ENCODE peak calls at places on chromosomes 2 and 18, in five cellular contexts. Y is psoas muscle, S is pancreas, W is mammary epithelial cell, G is choroid plexus epithelial cell. K is an unnamed sample.

GRCh38 chr2:86194751-86195054 is 559 bp downstream of the IMMT start:
- DNase-seq in Y (no peak), S (no peak), W (no peak), G (no peak), K (no peak)

GRCh38 chr18:57353940-57354461 is 1.6 kb downstream of the ST8SIA3 start:
- DNase-seq in Y (no peak), S (peak), W (peak), G (peak), K (no peak)

GRCh38 chr18:61502472-61502871 is 169.2 kb downstream of the CDH20 start:
- DNase-seq in Y (no peak), S (no peak), W (peak), G (peak), K (peak)

GRCh38 chr2:82735336-82735735 is 1723.7 kb downstream of the SUCLG1 start:
- DNase-seq in Y (no peak), S (no peak), W (no peak), G (no peak), K (no peak)

GRCh38 chr2:186569906-186570305 is 19.9 kb upstream of the ITGAV start:
- DNase-seq in Y (no peak), S (no peak), W (no peak), G (peak), K (peak)

GRCh38 chr2:153388246-153388645 is 90.3 kb downstream of the RPRM start:
- DNase-seq in Y (no peak), S (no peak), W (peak), G (peak), K (peak)

GRCh38 chr2:156343940-156344301 is 11.4 kb upstream of the NR4A2 start:
- DNase-seq in Y (no peak), S (no peak), W (no peak), G (no peak), K (no peak)

GRCh38 chr2:624096-624495 is 53.1 kb downstream of the TMEM18 start:
- DNase-seq in Y (no peak), S (no peak), W (no peak), G (no peak), K (no peak)

GRCh38 chr2:231489990-231490389 is 25.7 kb upstream of the NCL start:
- DNase-seq in Y (no peak), S (no peak), W (no peak), G (peak), K (no peak)

GRCh38 chr18:3472681-3473544 is 22.9 kb downstream of the TGIF1 start:
- DNase-seq in Y (no peak), S (no peak), W (no peak), G (no peak), K (no peak)

GRCh38 chr2:230184727-230185578 is 34.8 kb downstream of the SP110 start:
- DNase-seq in Y (no peak), S (no peak), W (no peak), G (peak), K (no peak)

GRCh38 chr2:227407601-227408089 is 19.9 kb upstream of the SCYGR1 start:
- DNase-seq in Y (peak), S (peak), W (peak), G (peak), K (no peak)

GRCh38 chr2:1283020-1283801 is 130.1 kb upstream of the TPO start:
- DNase-seq in Y (no peak), S (no peak), W (no peak), G (no peak), K (no peak)

GRCh38 chr2:216774180-216774579 is 78.8 kb upstream of the IGFBP5 start:
- DNase-seq in Y (no peak), S (no peak), W (no peak), G (no peak), K (no peak)

GRCh38 chr2:100527420-100528015 is 35.3 kb upstream of the PDCL3 start:
- DNase-seq in Y (no peak), S (no peak), W (no peak), G (no peak), K (no peak)

GRCh38 chr2:165874445-165875039 is 79.0 kb downstream of the TTC21B start:
- DNase-seq in Y (no peak), S (no peak), W (peak), G (peak), K (peak)

GRCh38 chr18:3453540-3454364 is 3.8 kb downstream of the TGIF1 start:
- DNase-seq in Y (peak), S (peak), W (peak), G (peak), K (no peak)

GRCh38 chr18:286515-287310 is 18.9 kb upstream of the THOC1 start:
- DNase-seq in Y (no peak), S (no peak), W (no peak), G (peak), K (no peak)

GRCh38 chr18:36382854-36383253 is 85.3 kb downstream of the FHOD3 start:
- DNase-seq in Y (no peak), S (no peak), W (no peak), G (no peak), K (no peak)

GRCh38 chr2:201966691-201967388 is 66.8 kb upstream of the FZD7 start:
- DNase-seq in Y (no peak), S (no peak), W (no peak), G (no peak), K (no peak)

GRCh38 chr2:39535606-39536185 is 98.6 kb upstream of the MAP4K3 start:
- DNase-seq in Y (no peak), S (no peak), W (no peak), G (no peak), K (no peak)

GRCh38 chr18:77993188-77993981 is 743.7 kb downstream of the GALR1 start:
- DNase-seq in Y (no peak), S (no peak), W (no peak), G (no peak), K (no peak)

GRCh38 chr2:105090091-105090490 is 52.2 kb downstream of the MRPS9 start:
- DNase-seq in Y (no peak), S (no peak), W (no peak), G (no peak), K (no peak)

GRCh38 chr2:10501521-10501961 is 53.4 kb upstream of the ODC1 start:
- DNase-seq in Y (no peak), S (peak), W (no peak), G (no peak), K (no peak)

GRCh38 chr18:25350561-25351201 is 1.3 kb downstream of the ZNF521 start:
- DNase-seq in Y (peak), S (no peak), W (peak), G (peak), K (no peak)

GRCh38 chr2:104864280-104864599 is 10.3 kb downstream of the POU3F3 start:
- DNase-seq in Y (no peak), S (no peak), W (no peak), G (no peak), K (no peak)

GRCh38 chr2:3379647-3380534 is at the start of gene TRAPPC12:
- DNase-seq in Y (peak), S (peak), W (peak), G (peak), K (no peak)

GRCh38 chr2:239934571-239935171 is 90.5 kb downstream of the NDUFA10 start:
- DNase-seq in Y (peak), S (peak), W (no peak), G (peak), K (no peak)

GRCh38 chr18:45619062-45619825 is 4.0 kb downstream of the SLC14A2 start:
- DNase-seq in Y (peak), S (no peak), W (no peak), G (no peak), K (no peak)

GRCh38 chr2:133765693-133766092 is 197.4 kb upstream of the NCKAP5 start:
- DNase-seq in Y (no peak), S (no peak), W (no peak), G (peak), K (no peak)

GRCh38 chr2:85579266-85579935 is 2.0 kb downstream of the VAMP8 start:
- DNase-seq in Y (no peak), S (no peak), W (no peak), G (no peak), K (no peak)

GRCh38 chr18:50836521-50836957 is 16.7 kb upstream of the MRO start:
- DNase-seq in Y (no peak), S (no peak), W (peak), G (peak), K (peak)

GRCh38 chr2:16862474-16862873 is 196.8 kb upstream of the CYRIA start:
- DNase-seq in Y (no peak), S (no peak), W (no peak), G (no peak), K (no peak)
- TF ChIP-seq CTCF in Y (no peak), S (no peak), W (no peak), G (no peak), K (no peak)

GRCh38 chr2:210195066-210195852 is 24.1 kb upstream of the KANSL1L start:
- DNase-seq in Y (no peak), S (no peak), W (no peak), G (peak), K (no peak)
- H3K4me3 ChIP-seq in Y (peak), S (peak), W (no peak), G (peak), K (peak)

DNA sequence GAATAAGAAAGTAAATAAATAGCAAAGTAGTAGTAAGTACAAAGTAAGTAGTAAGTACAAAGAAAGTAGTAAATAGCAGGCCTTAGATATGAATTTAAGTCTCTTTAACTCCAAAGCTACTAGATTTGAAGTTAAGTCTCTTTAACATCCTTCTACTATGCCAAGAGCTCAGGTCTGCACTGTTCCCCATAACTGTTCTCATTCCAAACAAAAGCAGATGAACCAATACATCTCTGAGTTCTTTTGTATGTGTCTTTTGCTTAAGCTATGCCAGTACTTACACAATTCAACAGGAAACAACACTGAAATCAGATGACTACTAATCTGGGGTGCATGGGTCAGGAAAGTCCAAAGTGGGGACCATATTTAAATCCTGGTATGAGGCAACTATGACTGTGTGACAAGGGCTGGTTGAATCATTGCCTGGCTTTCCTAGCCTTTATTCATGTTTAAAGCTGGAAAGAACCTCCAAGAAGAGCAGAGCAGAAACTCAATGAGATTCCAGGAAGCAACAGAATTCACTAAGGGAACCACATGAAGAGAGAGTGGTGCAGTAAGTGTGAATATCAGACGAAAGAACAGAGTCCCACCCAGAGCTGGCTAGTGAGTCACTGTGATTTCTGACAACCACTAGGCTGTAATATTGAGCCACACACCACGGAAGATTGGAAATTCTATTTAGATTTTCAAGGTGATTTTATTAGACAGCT is 51.0 kb upstream of the CYP26B1 start:
- DNase-seq in Y (no peak), S (no peak), W (peak), G (peak), K (peak)
- TF ChIP-seq CTCF in Y (no peak), S (no peak), W (peak), G (peak), K (peak)

GRCh38 chr18:62616331-62616805 is 93.5 kb downstream of the ZCCHC2 start:
- DNase-seq in Y (peak), S (no peak), W (no peak), G (peak), K (no peak)
- H3K4me3 ChIP-seq in Y (no peak), S (no peak), W (no peak), G (no peak), K (no peak)

DNA sequence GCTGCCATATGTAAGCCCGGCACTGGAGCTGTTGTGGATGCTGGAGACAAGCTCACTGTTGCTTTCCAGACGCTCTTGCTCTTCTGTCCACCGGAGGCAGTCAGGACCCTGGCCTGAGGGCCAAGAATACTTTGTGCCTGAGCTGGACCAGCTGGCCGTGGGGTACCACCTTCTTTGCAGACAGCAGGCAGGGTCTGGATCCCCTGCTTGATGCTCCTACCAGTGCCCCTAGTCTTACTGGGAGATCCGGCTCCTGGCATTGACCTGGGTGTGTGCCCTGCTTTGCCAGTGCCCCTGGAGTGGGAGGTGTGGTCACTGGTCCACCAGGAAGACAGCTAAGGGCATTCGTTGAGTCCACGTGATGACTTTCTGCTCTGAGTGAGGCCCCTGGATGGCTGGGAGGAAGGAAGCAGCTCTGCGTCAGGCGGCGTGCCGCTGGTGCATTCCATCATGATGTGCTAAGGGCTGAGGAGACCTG is 59.3 kb downstream of the LRRFIP1 start:
- DNase-seq in Y (no peak), S (no peak), W (no peak), G (peak), K (no peak)
- TF ChIP-seq CTCF in Y (no peak), S (no peak), W (no peak), G (peak), K (peak)

GRCh38 chr2:128314026-128314347 is 4.7 kb downstream of the HS6ST1 start:
- DNase-seq in Y (no peak), S (no peak), W (no peak), G (no peak), K (no peak)

GRCh38 chr2:128315829-128316776 is 2.6 kb downstream of the HS6ST1 start:
- DNase-seq in Y (peak), S (peak), W (no peak), G (peak), K (no peak)

GRCh38 chr2:128314348-128315121 is 4.1 kb downstream of the HS6ST1 start:
- DNase-seq in Y (no peak), S (peak), W (no peak), G (no peak), K (no peak)

GRCh38 chr2:128316777-128317185 is 1.9 kb downstream of the HS6ST1 start:
- DNase-seq in Y (no peak), S (peak), W (peak), G (no peak), K (no peak)

GRCh38 chr2:128315122-128315828 is 3.4 kb downstream of the HS6ST1 start:
- DNase-seq in Y (no peak), S (peak), W (no peak), G (no peak), K (no peak)
- H3K4me3 ChIP-seq in Y (peak), S (peak), W (no peak), G (peak), K (no peak)

DNA sequence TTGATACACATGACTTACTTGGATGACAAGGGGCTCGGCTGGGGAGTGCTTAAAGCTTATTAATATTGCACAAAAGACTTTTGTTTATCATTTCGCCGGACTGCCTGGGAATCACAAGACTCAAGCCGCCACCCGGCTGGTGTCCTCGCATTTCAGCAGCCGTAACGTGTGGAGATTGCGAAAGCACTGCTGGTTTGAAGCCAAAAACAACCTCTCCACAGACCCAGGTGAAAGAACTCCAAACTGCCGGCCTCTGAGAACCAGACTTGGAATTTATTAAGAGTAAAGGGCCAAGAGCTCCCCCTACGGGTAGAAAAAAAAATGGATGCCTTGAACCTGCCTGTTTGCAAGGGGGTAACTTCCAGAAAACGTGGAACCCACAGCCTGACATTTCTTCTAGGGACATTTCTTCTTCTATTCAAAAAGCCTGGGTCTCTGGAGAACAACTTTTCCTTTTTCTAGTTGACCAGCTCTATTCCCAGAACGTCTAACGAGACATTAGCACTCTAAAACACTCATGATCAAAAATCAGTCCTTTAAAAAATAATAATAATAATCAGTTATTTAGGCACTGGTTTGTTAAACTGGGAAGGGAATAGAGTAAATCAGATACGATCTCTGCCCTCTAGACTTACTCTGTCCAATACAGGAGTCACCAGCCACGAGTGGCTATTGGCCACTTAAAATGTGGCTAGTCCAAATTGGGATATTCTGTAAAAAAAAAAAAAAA is 216.3 kb downstream of the C1D start:
- DNase-seq in Y (peak), S (peak), W (peak), G (peak), K (peak)
- TF ChIP-seq CTCF in Y (peak), S (peak), W (peak), G (peak), K (peak)

DNA sequence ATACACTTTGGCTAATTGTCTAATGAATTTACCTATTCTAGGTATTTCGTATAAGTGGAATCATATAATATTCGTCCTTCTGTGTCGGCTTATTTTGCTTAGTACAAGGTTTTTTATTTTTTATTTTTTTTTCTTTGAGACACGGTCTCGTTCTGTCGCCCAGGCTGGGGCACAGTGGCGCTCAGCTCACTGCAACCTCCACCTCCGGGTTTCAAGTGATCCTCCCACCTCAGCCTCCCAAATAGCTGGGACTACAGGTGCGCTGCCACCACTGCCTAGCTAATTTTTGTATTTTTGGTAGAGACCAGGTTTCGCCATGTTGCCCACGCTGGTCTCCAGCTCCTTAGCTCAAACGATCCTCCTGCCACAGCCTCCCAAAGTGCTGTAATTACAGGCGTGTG is 38.2 kb downstream of the PCBP1 start:
- DNase-seq in Y (no peak), S (no peak), W (no peak), G (no peak), K (no peak)
- H3K4me3 ChIP-seq in Y (peak), S (peak), W (peak), G (peak), K (peak)

GRCh38 chr2:64992218-64992617 is 3.0 kb downstream of the SLC1A4 start:
- DNase-seq in Y (no peak), S (no peak), W (no peak), G (no peak), K (no peak)
- TF ChIP-seq CTCF in Y (no peak), S (no peak), W (no peak), G (no peak), K (no peak)

K was measured in epithelial cell of proximal tubule.